ENCODE peak calls at places on chromosomes 12 and 14, in nine cellular contexts. I, S, Z, T, A, M, O, W and X are unnamed samples.

GRCh38 chr12:4899361-4899760 is 10.3 kb upstream of the KCNA1 start:
- DNase-seq in I (no peak), S (no peak), Z (no peak), T (no peak), A (no peak), M (no peak), O (no peak), W (no peak), X (no peak)

GRCh38 chr12:34286483-34286882 is 264.2 kb downstream of the ALG10 start:
- DNase-seq in I (no peak), S (no peak), Z (no peak), T (no peak), A (no peak), M (no peak), O (no peak), W (no peak), X (no peak)

GRCh38 chr12:15131462-15131861 is 89.8 kb downstream of the RERG start:
- DNase-seq in I (no peak), S (no peak), Z (no peak), T (peak; percentile 48), A (peak; percentile 76), M (no peak), O (peak; percentile 64), W (no peak), X (peak; percentile 6)

GRCh38 chr12:118773956-118774723 is 207.2 kb upstream of the SRRM4 start:
- DNase-seq in I (no peak), S (peak; percentile 59), Z (no peak), T (no peak), A (no peak), M (peak; percentile 98), O (no peak), W (no peak), X (no peak)

GRCh38 chr12:120183211-120183631 is 11.3 kb downstream of the GCN1 start:
- DNase-seq in I (no peak), S (no peak), Z (no peak), T (no peak), A (peak; percentile 18), M (no peak), O (no peak), W (no peak), X (no peak)

GRCh38 chr14:54440454-54440853 is 720 bp downstream of the CNIH1 start:
- DNase-seq in I (no peak), S (no peak), Z (no peak), T (no peak), A (peak; percentile 21), M (no peak), O (no peak), W (no peak), X (peak; percentile 10)

GRCh38 chr12:78494911-78495310 is 369.7 kb upstream of the SYT1 start:
- DNase-seq in I (no peak), S (no peak), Z (no peak), T (peak; percentile 26), A (peak; percentile 42), M (no peak), O (no peak), W (no peak), X (peak; percentile 42)

GRCh38 chr14:94110552-94111181 is at the start of gene IFI27:
- DNase-seq in I (no peak), S (no peak), Z (no peak), T (peak; percentile 89), A (peak; percentile 17), M (no peak), O (no peak), W (no peak), X (peak; percentile 95)

GRCh38 chr14:76812093-76812421 is 625 bp downstream of the ANGEL1 start:
- DNase-seq in I (no peak), S (no peak), Z (no peak), T (no peak), A (no peak), M (no peak), O (no peak), W (no peak), X (peak; percentile 8)

GRCh38 chr12:109387425-109388166 is 39.9 kb downstream of the MYO1H start:
- DNase-seq in I (no peak), S (no peak), Z (no peak), T (peak; percentile 25), A (peak; percentile 8), M (peak; percentile 14), O (peak; percentile 32), W (no peak), X (peak; percentile 43)

GRCh38 chr14:64763801-64764511 is 59.7 kb downstream of the PLEKHG3 start:
- DNase-seq in I (no peak), S (no peak), Z (no peak), T (peak; percentile 61), A (peak; percentile 41), M (no peak), O (no peak), W (no peak), X (peak; percentile 59)

GRCh38 chr14:83548061-83548839 is 1981.7 kb upstream of the FLRT2 start:
- DNase-seq in I (no peak), S (no peak), Z (no peak), T (no peak), A (peak; percentile 17), M (no peak), O (no peak), W (no peak), X (peak; percentile 82)

GRCh38 chr14:59187802-59188460 is 536 bp upstream of the DAAM1 start:
- DNase-seq in I (peak; percentile 1), S (peak; percentile 92), Z (peak; percentile 43), T (peak; percentile 18), A (no peak), M (no peak), O (no peak), W (peak; percentile 22), X (peak; percentile 28)

GRCh38 chr12:89484470-89484869 is 40.1 kb downstream of the GALNT4 start:
- DNase-seq in I (no peak), S (no peak), Z (no peak), T (no peak), A (no peak), M (no peak), O (no peak), W (no peak), X (no peak)